ENCODE peak calls at places on chromosomes 3 and 15, in six cellular contexts. One of them, this sample, is unnamed.

GRCh38 chr3:49276475-49277356 is at the start of gene C3orf62:
- DNase-seq in astrocyte: peak; percentile 73
- DNase-seq in fibroblast of lung: peak; percentile 82
- DNase-seq in ovary: peak; percentile 95
- DNase-seq in CD8-positive, alpha-beta T cell: peak; percentile 27
- DNase-seq in A549: peak; percentile 66
- DNase-seq in this sample: peak; percentile 95

GRCh38 chr3:171561601-171562323 is 101.6 kb upstream of the TNIK start:
- DNase-seq in astrocyte: no peak
- DNase-seq in fibroblast of lung: no peak
- DNase-seq in ovary: no peak
- DNase-seq in CD8-positive, alpha-beta T cell: no peak
- DNase-seq in A549: no peak
- DNase-seq in this sample: no peak

GRCh38 chr3:158744567-158745288 is 12.5 kb upstream of the RARRES1 start:
- DNase-seq in astrocyte: no peak
- DNase-seq in fibroblast of lung: no peak
- DNase-seq in ovary: no peak
- DNase-seq in CD8-positive, alpha-beta T cell: no peak
- DNase-seq in A549: no peak
- DNase-seq in this sample: no peak

GRCh38 chr3:74445541-74445940 is 168.9 kb downstream of the CNTN3 start:
- DNase-seq in astrocyte: no peak
- DNase-seq in fibroblast of lung: no peak
- DNase-seq in ovary: no peak
- DNase-seq in CD8-positive, alpha-beta T cell: no peak
- DNase-seq in A549: no peak
- DNase-seq in this sample: no peak

GRCh38 chr15:37133619-37134018 is 33.3 kb upstream of the MEIS2 start:
- DNase-seq in astrocyte: no peak
- DNase-seq in fibroblast of lung: peak; percentile 61
- DNase-seq in ovary: no peak
- DNase-seq in CD8-positive, alpha-beta T cell: no peak
- DNase-seq in A549: peak; percentile 21
- DNase-seq in this sample: no peak

GRCh38 chr3:106206613-106207012 is 337.8 kb upstream of the CBLB start:
- DNase-seq in astrocyte: no peak
- DNase-seq in fibroblast of lung: no peak
- DNase-seq in ovary: no peak
- DNase-seq in CD8-positive, alpha-beta T cell: no peak
- DNase-seq in A549: no peak
- DNase-seq in this sample: no peak

GRCh38 chr3:5126586-5126985 is 4.5 kb downstream of the ARL8B start:
- DNase-seq in astrocyte: no peak
- DNase-seq in fibroblast of lung: peak; percentile 65
- DNase-seq in ovary: no peak
- DNase-seq in CD8-positive, alpha-beta T cell: no peak
- DNase-seq in A549: no peak
- DNase-seq in this sample: no peak

GRCh38 chr3:89184596-89184995 is 77.2 kb downstream of the EPHA3 start:
- DNase-seq in astrocyte: peak; percentile 3
- DNase-seq in fibroblast of lung: no peak
- DNase-seq in ovary: no peak
- DNase-seq in CD8-positive, alpha-beta T cell: no peak
- DNase-seq in A549: no peak
- DNase-seq in this sample: no peak

GRCh38 chr3:11385908-11386307 is 113.7 kb downstream of the ATG7 start:
- DNase-seq in astrocyte: peak; percentile 90
- DNase-seq in fibroblast of lung: no peak
- DNase-seq in ovary: no peak
- DNase-seq in CD8-positive, alpha-beta T cell: no peak
- DNase-seq in A549: peak; percentile 6
- DNase-seq in this sample: no peak

GRCh38 chr3:8655387-8655835 is 10.8 kb upstream of the SSUH2 start:
- DNase-seq in astrocyte: no peak
- DNase-seq in fibroblast of lung: no peak
- DNase-seq in ovary: no peak
- DNase-seq in CD8-positive, alpha-beta T cell: no peak
- DNase-seq in A549: no peak
- DNase-seq in this sample: no peak

GRCh38 chr15:92981333-92981732 is 81.2 kb downstream of the CHD2 start:
- DNase-seq in astrocyte: peak; percentile 78
- DNase-seq in fibroblast of lung: no peak
- DNase-seq in ovary: no peak
- DNase-seq in CD8-positive, alpha-beta T cell: no peak
- DNase-seq in A549: no peak
- DNase-seq in this sample: no peak

GRCh38 chr15:63370764-63371163 is 10.9 kb downstream of the CA12 start:
- DNase-seq in astrocyte: no peak
- DNase-seq in fibroblast of lung: no peak
- DNase-seq in ovary: no peak
- DNase-seq in CD8-positive, alpha-beta T cell: no peak
- DNase-seq in A549: no peak
- DNase-seq in this sample: no peak

GRCh38 chr15:68999091-68999490 is 15.4 kb upstream of the NOX5 start:
- DNase-seq in astrocyte: no peak
- DNase-seq in fibroblast of lung: no peak
- DNase-seq in ovary: no peak
- DNase-seq in CD8-positive, alpha-beta T cell: no peak
- DNase-seq in A549: no peak
- DNase-seq in this sample: no peak

GRCh38 chr3:186983372-186984058 is 53.2 kb downstream of the ST6GAL1 start:
- DNase-seq in astrocyte: no peak
- DNase-seq in fibroblast of lung: no peak
- DNase-seq in ovary: no peak
- DNase-seq in CD8-positive, alpha-beta T cell: no peak
- DNase-seq in A549: no peak
- DNase-seq in this sample: no peak

GRCh38 chr3:191198480-191198879 is 561 bp upstream of the OSTN start:
- DNase-seq in astrocyte: no peak
- DNase-seq in fibroblast of lung: no peak
- DNase-seq in ovary: no peak
- DNase-seq in CD8-positive, alpha-beta T cell: no peak
- DNase-seq in A549: no peak
- DNase-seq in this sample: no peak

GRCh38 chr15:50883903-50884302 is 24.6 kb upstream of the AP4E1 start:
- DNase-seq in astrocyte: peak; percentile 57
- DNase-seq in fibroblast of lung: peak; percentile 32
- DNase-seq in ovary: no peak
- DNase-seq in CD8-positive, alpha-beta T cell: no peak
- DNase-seq in A549: peak; percentile 52
- DNase-seq in this sample: no peak

GRCh38 chr15:78671626-78672211 is 30.7 kb upstream of the CHRNB4 start:
- DNase-seq in astrocyte: no peak
- DNase-seq in fibroblast of lung: no peak
- DNase-seq in ovary: no peak
- DNase-seq in CD8-positive, alpha-beta T cell: no peak
- DNase-seq in A549: no peak
- DNase-seq in this sample: no peak

GRCh38 chr3:156217674-156218352 is 97.4 kb downstream of the KCNAB1 start:
- DNase-seq in astrocyte: peak; percentile 79
- DNase-seq in fibroblast of lung: no peak
- DNase-seq in ovary: no peak
- DNase-seq in CD8-positive, alpha-beta T cell: no peak
- DNase-seq in A549: no peak
- DNase-seq in this sample: no peak

GRCh38 chr3:119294402-119294888 is 262 bp downstream of the ARHGAP31 start:
- DNase-seq in astrocyte: no peak
- DNase-seq in fibroblast of lung: no peak
- DNase-seq in ovary: peak; percentile 64
- DNase-seq in CD8-positive, alpha-beta T cell: peak; percentile 39
- DNase-seq in A549: peak; percentile 32
- DNase-seq in this sample: peak; percentile 58

GRCh38 chr15:60316961-60317360 is 80.8 kb downstream of the ANXA2 start:
- DNase-seq in astrocyte: no peak
- DNase-seq in fibroblast of lung: no peak
- DNase-seq in ovary: no peak
- DNase-seq in CD8-positive, alpha-beta T cell: no peak
- DNase-seq in A549: no peak
- DNase-seq in this sample: no peak

GRCh38 chr3:42736531-42736930 is 33.9 kb upstream of the HHATL start:
- DNase-seq in astrocyte: no peak
- DNase-seq in fibroblast of lung: no peak
- DNase-seq in ovary: no peak
- DNase-seq in CD8-positive, alpha-beta T cell: no peak
- DNase-seq in A549: no peak
- DNase-seq in this sample: no peak

DNA sequence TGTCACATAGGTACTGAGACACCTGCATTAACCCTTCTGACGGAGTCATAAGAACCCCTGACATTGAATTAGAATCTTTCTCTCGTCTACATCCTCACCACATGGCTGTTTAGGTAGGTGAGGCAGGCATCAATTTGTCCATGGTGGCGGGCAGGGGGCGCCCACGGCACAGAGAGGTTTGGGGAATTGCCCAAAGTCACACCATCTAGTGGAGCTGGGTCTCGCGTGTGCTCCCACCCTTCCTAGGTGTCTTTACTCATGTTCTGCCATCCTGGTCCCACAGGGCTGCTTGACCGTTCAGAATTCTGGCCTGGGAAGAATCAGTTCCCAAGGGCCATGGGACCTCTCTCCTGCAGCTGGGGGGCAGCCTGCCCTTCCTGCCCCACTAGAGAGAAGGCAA is 14.7 kb upstream of the DLL4 start:
- DNase-seq in astrocyte: no peak
- DNase-seq in fibroblast of lung: no peak
- DNase-seq in ovary: no peak
- DNase-seq in CD8-positive, alpha-beta T cell: no peak
- DNase-seq in A549: no peak
- DNase-seq in this sample: no peak
- H3K4me3 ChIP-seq in astrocyte: no peak overlapping the region
- H3K4me3 ChIP-seq in fibroblast of lung: no peak overlapping the region
- H3K4me3 ChIP-seq in ovary: no peak overlapping the region
- H3K4me3 ChIP-seq in CD8-positive, alpha-beta T cell: no peak overlapping the region
- H3K4me3 ChIP-seq in A549: no peak overlapping the region
- H3K4me3 ChIP-seq in this sample: no peak overlapping the region

GRCh38 chr15:41941644-41942415 is 30.5 kb downstream of the EHD4 start:
- DNase-seq in astrocyte: no peak
- DNase-seq in fibroblast of lung: no peak
- DNase-seq in ovary: no peak
- DNase-seq in CD8-positive, alpha-beta T cell: no peak
- DNase-seq in A549: no peak
- DNase-seq in this sample: no peak

GRCh38 chr15:41940441-41940857 is 31.9 kb downstream of the EHD4 start:
- DNase-seq in astrocyte: peak; percentile 90
- DNase-seq in fibroblast of lung: peak; percentile 60
- DNase-seq in ovary: no peak
- DNase-seq in CD8-positive, alpha-beta T cell: no peak
- DNase-seq in A549: peak; percentile 38
- DNase-seq in this sample: no peak

GRCh38 chr15:41942886-41943285 is 29.5 kb downstream of the EHD4 start:
- DNase-seq in astrocyte: no peak
- DNase-seq in fibroblast of lung: no peak
- DNase-seq in ovary: no peak
- DNase-seq in CD8-positive, alpha-beta T cell: no peak
- DNase-seq in A549: no peak
- DNase-seq in this sample: no peak

GRCh38 chr15:41937568-41937923 is 34.8 kb downstream of the EHD4 start:
- DNase-seq in astrocyte: no peak
- DNase-seq in fibroblast of lung: no peak
- DNase-seq in ovary: no peak
- DNase-seq in CD8-positive, alpha-beta T cell: no peak
- DNase-seq in A549: no peak
- DNase-seq in this sample: no peak

DNA sequence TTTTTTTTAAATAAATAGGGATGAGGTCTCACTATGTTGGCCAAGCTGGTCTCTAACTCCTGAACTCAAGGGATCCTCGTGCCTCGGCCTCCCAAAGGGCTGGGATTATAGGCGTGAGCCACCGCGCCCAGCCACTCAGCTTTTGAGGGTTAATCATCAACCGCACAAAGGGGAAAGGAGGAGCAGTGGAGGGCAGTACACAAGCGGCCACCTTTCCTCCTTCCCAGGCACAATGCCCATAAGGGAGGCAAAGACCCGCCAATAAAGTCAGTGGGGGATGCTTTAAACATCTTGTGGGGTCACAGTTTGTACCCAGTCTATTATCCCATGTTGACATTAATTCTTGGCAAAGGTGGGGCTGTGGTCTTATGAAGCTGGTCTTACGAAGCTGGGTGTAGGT is 32.4 kb downstream of the EHD4 start:
- DNase-seq in astrocyte: no peak
- DNase-seq in fibroblast of lung: no peak
- DNase-seq in ovary: no peak
- DNase-seq in CD8-positive, alpha-beta T cell: no peak
- DNase-seq in A549: no peak
- DNase-seq in this sample: no peak
- H3K4me1 ChIP-seq in astrocyte: peaks cover 60% of the 10 kb centered on the region
- H3K4me1 ChIP-seq in fibroblast of lung: peaks cover 34% of the 10 kb centered on the region
- H3K4me1 ChIP-seq in ovary: peaks cover 5% of the 10 kb centered on the region
- H3K4me1 ChIP-seq in CD8-positive, alpha-beta T cell: peaks cover 39% of the 10 kb centered on the region
- H3K4me1 ChIP-seq in A549: peaks cover 38% of the 10 kb centered on the region
- H3K4me1 ChIP-seq in this sample: peaks cover 99% of the 10 kb centered on the region

GRCh38 chr15:27816790-27817189 is 282.3 kb downstream of the OCA2 start:
- DNase-seq in astrocyte: no peak
- DNase-seq in fibroblast of lung: no peak
- DNase-seq in ovary: no peak
- DNase-seq in CD8-positive, alpha-beta T cell: no peak
- DNase-seq in A549: no peak
- DNase-seq in this sample: no peak

GRCh38 chr15:27820232-27820631 is 278.9 kb downstream of the OCA2 start:
- DNase-seq in astrocyte: peak; percentile 65
- DNase-seq in fibroblast of lung: peak; percentile 36
- DNase-seq in ovary: no peak
- DNase-seq in CD8-positive, alpha-beta T cell: no peak
- DNase-seq in A549: peak; percentile 22
- DNase-seq in this sample: no peak

GRCh38 chr15:27820722-27821121 is 278.4 kb downstream of the OCA2 start:
- DNase-seq in astrocyte: no peak
- DNase-seq in fibroblast of lung: no peak
- DNase-seq in ovary: no peak
- DNase-seq in CD8-positive, alpha-beta T cell: no peak
- DNase-seq in A549: no peak
- DNase-seq in this sample: no peak

GRCh38 chr15:27815035-27815434 is 284.1 kb downstream of the OCA2 start:
- DNase-seq in astrocyte: no peak
- DNase-seq in fibroblast of lung: no peak
- DNase-seq in ovary: no peak
- DNase-seq in CD8-positive, alpha-beta T cell: no peak
- DNase-seq in A549: no peak
- DNase-seq in this sample: no peak

DNA sequence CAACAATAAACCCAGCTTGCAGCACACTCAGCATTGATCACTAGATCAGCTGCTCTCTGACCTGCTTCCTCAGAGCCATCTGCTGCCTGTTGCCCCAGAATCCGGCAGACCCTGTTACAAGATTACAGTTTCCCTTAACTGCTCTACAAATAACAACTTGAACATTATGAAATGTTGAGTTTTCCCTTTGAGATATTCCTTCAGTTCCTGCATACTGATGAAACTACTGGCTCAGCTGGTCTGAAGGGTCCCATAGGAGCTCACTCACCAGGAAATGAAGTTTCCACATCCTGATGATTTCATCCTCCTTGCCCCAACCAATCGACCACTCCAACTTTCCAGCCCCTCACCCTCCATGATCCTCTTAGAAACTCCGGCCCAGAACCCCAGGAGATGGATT is 281.9 kb downstream of the OCA2 start:
- DNase-seq in astrocyte: no peak
- DNase-seq in fibroblast of lung: no peak
- DNase-seq in ovary: no peak
- DNase-seq in CD8-positive, alpha-beta T cell: no peak
- DNase-seq in A549: no peak
- DNase-seq in this sample: no peak
- H3K9me3 ChIP-seq in astrocyte: no peaks in the 10 kb centered on the region
- H3K9me3 ChIP-seq in fibroblast of lung: no peaks in the 10 kb centered on the region
- H3K9me3 ChIP-seq in ovary: no peaks in the 10 kb centered on the region
- H3K9me3 ChIP-seq in CD8-positive, alpha-beta T cell: no peaks in the 10 kb centered on the region
- H3K9me3 ChIP-seq in A549: peaks cover 14% of the 10 kb centered on the region
- H3K9me3 ChIP-seq in this sample: peaks cover 20% of the 10 kb centered on the region

GRCh38 chr3:184583345-184584000 is 21.9 kb downstream of the EPHB3 start:
- DNase-seq in astrocyte: no peak
- DNase-seq in fibroblast of lung: no peak
- DNase-seq in ovary: peak; percentile 74
- DNase-seq in CD8-positive, alpha-beta T cell: no peak
- DNase-seq in A549: no peak
- DNase-seq in this sample: peak; percentile 71
- H3K4me3 ChIP-seq in astrocyte: peak overlapping the region; percentile 39
- H3K4me3 ChIP-seq in fibroblast of lung: peak overlapping the region; percentile 58
- H3K4me3 ChIP-seq in ovary: peak overlapping the region; percentile 42
- H3K4me3 ChIP-seq in CD8-positive, alpha-beta T cell: peak overlapping the region; percentile 33
- H3K4me3 ChIP-seq in A549: peak overlapping the region; percentile 35
- H3K4me3 ChIP-seq in this sample: peak overlapping the region; percentile 68